ENCODE peak calls at places on chromosomes 13 and 19, in nine cellular contexts. J, X, K, N, V, M, C, S and P are unnamed samples.

GRCh38 chr13:63344711-63345110 is 1929.1 kb upstream of the PCDH20 start:
- DNase-seq in J (no peak), X (no peak), K (no peak), N (no peak), V (no peak), M (no peak), C (no peak), S (no peak), P (no peak)

GRCh38 chr13:99980201-99981114 is 1.1 kb upstream of the ZIC2 start:
- DNase-seq in J (peak), X (peak), K (no peak), N (peak), V (no peak), M (peak), C (peak), S (no peak), P (peak)

GRCh38 chr13:89115307-89115706 is 1444.1 kb downstream of the SLITRK5 start:
- DNase-seq in J (no peak), X (peak), K (no peak), N (no peak), V (no peak), M (no peak), C (no peak), S (no peak), P (no peak)

GRCh38 chr13:44541601-44542000 is 34.5 kb downstream of the TSC22D1 start:
- DNase-seq in J (no peak), X (no peak), K (no peak), N (no peak), V (no peak), M (no peak), C (no peak), S (no peak), P (no peak)

GRCh38 chr13:34025746-34026145 is 207.8 kb downstream of the RFC3 start:
- DNase-seq in J (peak), X (no peak), K (no peak), N (peak), V (no peak), M (no peak), C (no peak), S (no peak), P (peak)

GRCh38 chr19:31283701-31284100 is 65.5 kb downstream of the TSHZ3 start:
- DNase-seq in J (no peak), X (no peak), K (no peak), N (no peak), V (no peak), M (no peak), C (no peak), S (no peak), P (no peak)

GRCh38 chr19:38047048-38047435 is 140.0 kb downstream of the SIPA1L3 start:
- DNase-seq in J (no peak), X (no peak), K (no peak), N (no peak), V (no peak), M (no peak), C (peak), S (no peak), P (no peak)

GRCh38 chr19:34828156-34828555 is 55.1 kb upstream of the ZNF599 start:
- DNase-seq in J (no peak), X (no peak), K (no peak), N (no peak), V (no peak), M (no peak), C (no peak), S (no peak), P (no peak)

GRCh38 chr19:46021531-46022041 is 1.3 kb downstream of the PGLYRP1 start:
- DNase-seq in J (no peak), X (peak), K (no peak), N (peak), V (no peak), M (peak), C (no peak), S (no peak), P (no peak)

GRCh38 chr19:49676136-49676689 is 858 bp upstream of the PRMT1 start:
- DNase-seq in J (peak), X (peak), K (peak), N (peak), V (peak), M (no peak), C (no peak), S (peak), P (peak)

GRCh38 chr13:41544824-41545707 is 87.7 kb downstream of the RGCC start:
- DNase-seq in J (peak), X (no peak), K (no peak), N (peak), V (no peak), M (no peak), C (no peak), S (no peak), P (no peak)

GRCh38 chr19:31892060-31892459 is 453.4 kb upstream of the ZNF507 start:
- DNase-seq in J (no peak), X (no peak), K (no peak), N (no peak), V (no peak), M (no peak), C (no peak), S (peak), P (no peak)

GRCh38 chr13:52109096-52109495 is 19.8 kb downstream of the NEK5 start:
- DNase-seq in J (no peak), X (peak), K (no peak), N (no peak), V (no peak), M (no peak), C (no peak), S (no peak), P (no peak)

GRCh38 chr19:23351806-23352205 is 43.5 kb downstream of the ZNF91 start:
- DNase-seq in J (no peak), X (no peak), K (no peak), N (no peak), V (no peak), M (no peak), C (no peak), S (no peak), P (no peak)

GRCh38 chr19:45451850-45452387 is 15.9 kb upstream of the FOSB start:
- DNase-seq in J (no peak), X (no peak), K (no peak), N (no peak), V (no peak), M (no peak), C (no peak), S (no peak), P (no peak)

GRCh38 chr13:89968468-89968867 is 1379.0 kb upstream of the MIR17HG start:
- DNase-seq in J (no peak), X (no peak), K (no peak), N (no peak), V (no peak), M (no peak), C (no peak), S (no peak), P (no peak)